ENCODE peak calls at places on chromosome 2, in seven cellular contexts. One of them, this sample, is unnamed.

GRCh38 chr2:231102772-231103171 is 22.1 kb downstream of the HTR2B start:
- DNase-seq in progenitor cell of endocrine pancreas: no peak
- DNase-seq in CD8-positive, alpha-beta T cell: no peak
- DNase-seq in fibroblast of pulmonary artery: peak
- DNase-seq in testis: no peak
- DNase-seq in astrocyte of the cerebellum: no peak
- DNase-seq in endothelial cell of umbilical vein: no peak
- DNase-seq in this sample: no peak

GRCh38 chr2:33015421-33016142 is 68.8 kb downstream of the LTBP1 start:
- DNase-seq in progenitor cell of endocrine pancreas: no peak
- DNase-seq in CD8-positive, alpha-beta T cell: no peak
- DNase-seq in testis: no peak
- DNase-seq in endothelial cell of umbilical vein: no peak
- DNase-seq in astrocyte of the cerebellum: no peak
- DNase-seq in fibroblast of pulmonary artery: peak
- DNase-seq in this sample: no peak

GRCh38 chr2:27960237-27960912 is 69.8 kb downstream of the BABAM2 start:
- DNase-seq in progenitor cell of endocrine pancreas: no peak
- DNase-seq in testis: no peak
- DNase-seq in astrocyte of the cerebellum: peak
- DNase-seq in endothelial cell of umbilical vein: peak
- DNase-seq in fibroblast of pulmonary artery: peak
- DNase-seq in CD8-positive, alpha-beta T cell: peak
- DNase-seq in this sample: no peak

GRCh38 chr2:233410191-233410760 is 56.0 kb downstream of the DGKD start:
- DNase-seq in fibroblast of pulmonary artery: no peak
- DNase-seq in testis: peak
- DNase-seq in progenitor cell of endocrine pancreas: no peak
- DNase-seq in astrocyte of the cerebellum: no peak
- DNase-seq in endothelial cell of umbilical vein: peak
- DNase-seq in CD8-positive, alpha-beta T cell: no peak
- DNase-seq in this sample: no peak

GRCh38 chr2:105741617-105742016 is 3.1 kb upstream of the NCK2 start:
- DNase-seq in endothelial cell of umbilical vein: no peak
- DNase-seq in testis: no peak
- DNase-seq in CD8-positive, alpha-beta T cell: no peak
- DNase-seq in fibroblast of pulmonary artery: no peak
- DNase-seq in astrocyte of the cerebellum: no peak
- DNase-seq in progenitor cell of endocrine pancreas: no peak
- DNase-seq in this sample: no peak

GRCh38 chr2:190501702-190502407 is 32.7 kb downstream of the NEMP2 start:
- DNase-seq in progenitor cell of endocrine pancreas: no peak
- DNase-seq in endothelial cell of umbilical vein: no peak
- DNase-seq in fibroblast of pulmonary artery: no peak
- DNase-seq in CD8-positive, alpha-beta T cell: no peak
- DNase-seq in astrocyte of the cerebellum: no peak
- DNase-seq in testis: no peak
- DNase-seq in this sample: no peak

GRCh38 chr2:27322301-27322765 is 564 bp downstream of the MPV17 start:
- DNase-seq in testis: no peak
- DNase-seq in CD8-positive, alpha-beta T cell: no peak
- DNase-seq in fibroblast of pulmonary artery: no peak
- DNase-seq in astrocyte of the cerebellum: no peak
- DNase-seq in progenitor cell of endocrine pancreas: no peak
- DNase-seq in endothelial cell of umbilical vein: no peak
- DNase-seq in this sample: no peak

GRCh38 chr2:85326406-85326945 is 1.3 kb downstream of the TGOLN2 start:
- DNase-seq in testis: no peak
- DNase-seq in progenitor cell of endocrine pancreas: no peak
- DNase-seq in astrocyte of the cerebellum: no peak
- DNase-seq in fibroblast of pulmonary artery: peak
- DNase-seq in endothelial cell of umbilical vein: peak
- DNase-seq in CD8-positive, alpha-beta T cell: peak
- DNase-seq in this sample: no peak

GRCh38 chr2:219430633-219431615 is 3.7 kb upstream of the SPEG start:
- DNase-seq in CD8-positive, alpha-beta T cell: no peak
- DNase-seq in fibroblast of pulmonary artery: peak
- DNase-seq in astrocyte of the cerebellum: no peak
- DNase-seq in testis: peak
- DNase-seq in endothelial cell of umbilical vein: peak
- DNase-seq in progenitor cell of endocrine pancreas: no peak
- DNase-seq in this sample: no peak

GRCh38 chr2:151774506-151774905 is 40.2 kb upstream of the NEB start:
- DNase-seq in fibroblast of pulmonary artery: peak
- DNase-seq in endothelial cell of umbilical vein: peak
- DNase-seq in astrocyte of the cerebellum: peak
- DNase-seq in progenitor cell of endocrine pancreas: no peak
- DNase-seq in CD8-positive, alpha-beta T cell: no peak
- DNase-seq in testis: no peak
- DNase-seq in this sample: no peak

GRCh38 chr2:16264491-16264890 is 324.1 kb downstream of the MYCN start:
- DNase-seq in endothelial cell of umbilical vein: no peak
- DNase-seq in progenitor cell of endocrine pancreas: no peak
- DNase-seq in astrocyte of the cerebellum: no peak
- DNase-seq in CD8-positive, alpha-beta T cell: no peak
- DNase-seq in fibroblast of pulmonary artery: no peak
- DNase-seq in testis: no peak
- DNase-seq in this sample: no peak

GRCh38 chr2:16264931-16265540 is 324.7 kb downstream of the MYCN start:
- DNase-seq in astrocyte of the cerebellum: no peak
- DNase-seq in fibroblast of pulmonary artery: no peak
- DNase-seq in CD8-positive, alpha-beta T cell: no peak
- DNase-seq in progenitor cell of endocrine pancreas: no peak
- DNase-seq in endothelial cell of umbilical vein: no peak
- DNase-seq in testis: no peak
- DNase-seq in this sample: no peak

GRCh38 chr2:16262516-16263178 is 322.3 kb downstream of the MYCN start:
- DNase-seq in testis: no peak
- DNase-seq in astrocyte of the cerebellum: no peak
- DNase-seq in CD8-positive, alpha-beta T cell: no peak
- DNase-seq in endothelial cell of umbilical vein: no peak
- DNase-seq in fibroblast of pulmonary artery: no peak
- DNase-seq in progenitor cell of endocrine pancreas: no peak
- DNase-seq in this sample: no peak

GRCh38 chr2:16261791-16262190 is 321.4 kb downstream of the MYCN start:
- DNase-seq in fibroblast of pulmonary artery: no peak
- DNase-seq in progenitor cell of endocrine pancreas: no peak
- DNase-seq in astrocyte of the cerebellum: no peak
- DNase-seq in CD8-positive, alpha-beta T cell: no peak
- DNase-seq in testis: no peak
- DNase-seq in endothelial cell of umbilical vein: no peak
- DNase-seq in this sample: no peak

DNA sequence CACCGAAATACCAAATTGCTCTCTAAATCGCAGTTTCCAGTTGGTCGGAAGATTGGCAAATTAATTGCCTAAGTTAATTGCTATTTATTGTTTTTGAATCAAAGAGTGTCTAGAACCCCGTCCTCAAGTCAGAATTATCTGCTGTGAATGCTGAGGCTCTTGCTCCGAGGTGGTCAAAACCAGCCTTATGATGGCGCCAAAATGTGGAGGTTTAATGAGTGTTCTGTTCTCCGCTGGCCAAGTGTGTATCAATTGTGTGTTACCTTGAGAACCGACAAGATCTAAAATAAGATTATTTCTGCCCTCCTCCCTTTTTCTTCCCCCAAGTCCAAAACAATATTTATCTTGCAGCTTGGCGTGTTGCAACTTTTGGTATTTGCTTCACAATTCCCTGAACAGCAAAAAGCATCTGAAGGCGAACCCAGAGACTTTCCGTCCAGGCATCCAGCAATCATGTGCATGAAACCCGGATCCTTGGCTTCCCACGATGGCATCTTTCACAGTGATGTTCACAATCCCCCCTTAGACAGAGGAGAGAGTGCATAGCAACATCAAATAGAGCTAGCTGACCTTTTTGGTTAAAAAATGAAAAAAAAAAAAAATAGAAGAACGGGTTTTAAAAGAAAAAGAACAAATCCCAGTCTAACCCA is 323.0 kb downstream of the MYCN start:
- DNase-seq in astrocyte of the cerebellum: no peak
- DNase-seq in endothelial cell of umbilical vein: no peak
- DNase-seq in CD8-positive, alpha-beta T cell: no peak
- DNase-seq in testis: no peak
- DNase-seq in fibroblast of pulmonary artery: no peak
- DNase-seq in progenitor cell of endocrine pancreas: no peak
- DNase-seq in this sample: no peak
- TF ChIP-seq CTCF in astrocyte of the cerebellum: no peak
- TF ChIP-seq CTCF in endothelial cell of umbilical vein: no peak
- TF ChIP-seq CTCF in CD8-positive, alpha-beta T cell: no peak
- TF ChIP-seq CTCF in testis: no peak
- TF ChIP-seq CTCF in fibroblast of pulmonary artery: no peak
- TF ChIP-seq CTCF in progenitor cell of endocrine pancreas: no peak
- TF ChIP-seq CTCF in this sample: no peak

DNA sequence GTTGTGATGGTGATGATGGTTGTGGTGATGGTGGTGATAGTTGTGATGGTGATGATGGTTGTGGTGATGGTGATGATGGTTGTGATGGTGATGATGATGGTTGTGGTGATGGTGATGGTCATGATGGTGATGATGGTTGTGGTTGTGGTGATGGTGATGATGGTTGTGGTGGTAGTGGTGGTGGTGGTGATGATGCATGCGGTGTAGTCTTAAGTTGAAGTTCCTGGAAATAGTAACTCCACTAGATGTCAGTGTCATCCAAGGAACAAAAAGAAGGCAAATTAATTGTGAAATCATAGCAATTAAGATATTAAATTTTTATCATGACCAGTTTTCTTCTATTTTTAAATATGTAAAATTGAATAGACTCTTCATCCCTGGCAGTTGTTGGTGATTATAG is 309.2 kb downstream of the AGAP1 start:
- DNase-seq in CD8-positive, alpha-beta T cell: no peak
- DNase-seq in endothelial cell of umbilical vein: peak
- DNase-seq in fibroblast of pulmonary artery: peak
- DNase-seq in astrocyte of the cerebellum: no peak
- DNase-seq in progenitor cell of endocrine pancreas: no peak
- DNase-seq in testis: no peak
- DNase-seq in this sample: no peak
- TF ChIP-seq CTCF in CD8-positive, alpha-beta T cell: no peak
- TF ChIP-seq CTCF in endothelial cell of umbilical vein: peak
- TF ChIP-seq CTCF in fibroblast of pulmonary artery: peak
- TF ChIP-seq CTCF in astrocyte of the cerebellum: peak
- TF ChIP-seq CTCF in progenitor cell of endocrine pancreas: no peak
- TF ChIP-seq CTCF in testis: no peak
- TF ChIP-seq CTCF in this sample: peak

GRCh38 chr2:74584088-74584645 is 29.6 kb downstream of the DOK1 start:
- DNase-seq in testis: no peak
- DNase-seq in astrocyte of the cerebellum: no peak
- DNase-seq in CD8-positive, alpha-beta T cell: no peak
- DNase-seq in progenitor cell of endocrine pancreas: no peak
- DNase-seq in endothelial cell of umbilical vein: no peak
- DNase-seq in fibroblast of pulmonary artery: peak
- DNase-seq in this sample: no peak

GRCh38 chr2:74583504-74583903 is 29.0 kb downstream of the DOK1 start:
- DNase-seq in fibroblast of pulmonary artery: peak
- DNase-seq in progenitor cell of endocrine pancreas: no peak
- DNase-seq in astrocyte of the cerebellum: no peak
- DNase-seq in endothelial cell of umbilical vein: no peak
- DNase-seq in CD8-positive, alpha-beta T cell: no peak
- DNase-seq in testis: no peak
- DNase-seq in this sample: no peak

GRCh38 chr2:74585406-74586182 is 31.1 kb downstream of the DOK1 start:
- DNase-seq in astrocyte of the cerebellum: no peak
- DNase-seq in fibroblast of pulmonary artery: no peak
- DNase-seq in testis: no peak
- DNase-seq in progenitor cell of endocrine pancreas: no peak
- DNase-seq in CD8-positive, alpha-beta T cell: no peak
- DNase-seq in endothelial cell of umbilical vein: no peak
- DNase-seq in this sample: no peak

GRCh38 chr2:74588664-74589063 is 34.1 kb downstream of the DOK1 start:
- DNase-seq in progenitor cell of endocrine pancreas: no peak
- DNase-seq in endothelial cell of umbilical vein: no peak
- DNase-seq in fibroblast of pulmonary artery: no peak
- DNase-seq in testis: no peak
- DNase-seq in astrocyte of the cerebellum: no peak
- DNase-seq in CD8-positive, alpha-beta T cell: no peak
- DNase-seq in this sample: no peak

DNA sequence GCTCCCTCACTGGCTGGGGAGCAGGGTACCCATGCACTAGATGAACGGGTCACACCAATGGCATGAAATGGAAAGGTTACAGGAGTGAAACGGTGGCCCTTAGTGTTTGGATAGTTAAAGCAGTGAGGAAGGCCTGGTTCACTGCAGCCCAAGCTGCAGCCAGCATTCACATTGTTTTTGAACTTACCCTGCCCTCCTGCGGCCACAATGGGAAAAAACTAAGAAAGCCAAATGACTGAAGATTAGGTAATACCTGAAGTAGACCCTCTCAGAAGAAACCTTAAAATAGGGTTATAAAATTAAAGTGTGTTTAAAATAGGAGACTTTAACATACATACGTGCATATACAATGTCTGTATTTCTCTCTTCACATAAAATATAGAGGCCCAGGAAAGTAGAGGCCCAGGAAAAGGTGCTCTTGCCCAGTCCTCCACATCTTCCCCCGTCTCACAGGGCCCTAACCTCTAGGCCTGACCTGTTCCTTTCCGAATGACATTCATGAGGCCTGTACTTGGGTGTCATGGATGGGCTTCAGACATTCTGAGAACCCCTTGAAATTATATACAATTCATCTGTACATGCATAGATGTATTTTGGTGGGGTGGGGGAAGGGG is 33.3 kb downstream of the DOK1 start:
- DNase-seq in CD8-positive, alpha-beta T cell: peak
- DNase-seq in progenitor cell of endocrine pancreas: peak
- DNase-seq in testis: peak
- DNase-seq in astrocyte of the cerebellum: peak
- DNase-seq in fibroblast of pulmonary artery: peak
- DNase-seq in endothelial cell of umbilical vein: peak
- DNase-seq in this sample: no peak
- TF ChIP-seq CTCF in CD8-positive, alpha-beta T cell: peak
- TF ChIP-seq CTCF in progenitor cell of endocrine pancreas: peak
- TF ChIP-seq CTCF in testis: peak
- TF ChIP-seq CTCF in astrocyte of the cerebellum: peak
- TF ChIP-seq CTCF in fibroblast of pulmonary artery: peak
- TF ChIP-seq CTCF in endothelial cell of umbilical vein: peak
- TF ChIP-seq CTCF in this sample: peak

DNA sequence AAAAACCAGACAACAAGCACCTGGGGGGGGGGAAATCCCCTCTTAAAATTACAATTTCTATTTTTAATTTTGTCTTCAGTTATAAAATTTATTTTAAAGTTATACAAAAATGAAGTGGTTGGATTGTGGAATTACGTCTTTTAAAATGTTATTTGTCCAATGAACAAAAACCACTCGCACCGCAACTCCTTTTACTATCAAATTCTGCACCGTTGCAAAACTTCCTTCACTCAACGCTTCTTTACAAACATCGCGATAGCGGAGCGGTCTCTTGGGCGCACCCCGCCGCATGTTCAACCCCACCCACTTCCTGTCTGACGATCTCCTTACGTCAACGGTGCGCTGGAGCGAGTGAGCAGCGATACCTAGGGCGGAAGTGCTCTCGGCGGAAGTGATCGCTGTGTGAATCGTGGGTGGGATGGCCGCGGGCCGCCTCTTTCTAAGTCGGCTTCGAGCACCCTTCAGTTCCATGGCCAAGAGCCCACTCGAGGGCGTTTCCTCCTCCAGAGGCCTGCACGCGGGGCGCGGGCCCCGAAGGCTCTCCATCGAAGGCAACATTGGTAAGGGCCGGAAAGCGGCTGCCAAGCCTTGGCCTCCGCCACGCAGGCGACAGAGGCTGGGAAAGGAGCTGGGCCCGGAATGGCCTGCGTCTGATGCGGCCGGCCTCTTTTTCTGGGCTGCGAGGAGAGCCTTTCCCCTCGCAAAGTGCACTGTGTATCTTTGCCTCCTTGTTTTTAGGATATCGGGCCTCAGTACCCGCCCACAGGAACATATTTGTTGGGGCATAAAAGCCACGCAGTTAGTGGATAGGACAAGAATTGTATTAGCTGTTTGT is at the start of gene DGUOK:
- DNase-seq in fibroblast of pulmonary artery: peak
- DNase-seq in testis: peak
- DNase-seq in astrocyte of the cerebellum: peak
- DNase-seq in endothelial cell of umbilical vein: peak
- DNase-seq in CD8-positive, alpha-beta T cell: peak
- DNase-seq in progenitor cell of endocrine pancreas: peak
- DNase-seq in this sample: peak
- TF ChIP-seq CTCF in fibroblast of pulmonary artery: no peak
- TF ChIP-seq CTCF in testis: no peak
- TF ChIP-seq CTCF in astrocyte of the cerebellum: no peak
- TF ChIP-seq CTCF in endothelial cell of umbilical vein: no peak
- TF ChIP-seq CTCF in CD8-positive, alpha-beta T cell: no peak
- TF ChIP-seq CTCF in progenitor cell of endocrine pancreas: no peak
- TF ChIP-seq CTCF in this sample: no peak